ENCODE peak calls at places on chromosomes 6 and 20, in seven cellular contexts. M, Z, X, G, U, F and R are unnamed samples.

GRCh38 chr6:155201461-155202226 is 62.2 kb upstream of the CLDN20 start:
- DNase-seq in X (no peak), U (no peak), F (no peak), G (no peak), Z (no peak), M (no peak), R (no peak)

GRCh38 chr6:163133017-163133416 is 281.5 kb upstream of the QKI start:
- DNase-seq in X (no peak), M (no peak), U (no peak), Z (no peak), G (no peak), F (no peak), R (no peak)

GRCh38 chr20:15005300-15005986 is 668.0 kb upstream of the FLRT3 start:
- DNase-seq in Z (no peak), F (no peak), U (no peak), X (no peak), G (peak; percentile 27), M (no peak), R (peak; percentile 58)

GRCh38 chr6:37210313-37210898 is 40.5 kb downstream of the PIM1 start:
- DNase-seq in X (peak; percentile 49), M (peak; percentile 72), G (peak; percentile 79), U (peak; percentile 84), F (peak; percentile 77), Z (peak; percentile 91), R (peak; percentile 81)

GRCh38 chr20:19099586-19100555 is 112.6 kb upstream of the SLC24A3 start:
- DNase-seq in G (no peak), F (no peak), M (no peak), U (peak; percentile 55), Z (no peak), X (no peak), R (no peak)

GRCh38 chr6:87832025-87832825 is 130.2 kb upstream of the AKIRIN2 start:
- DNase-seq in U (no peak), X (no peak), Z (no peak), M (no peak), G (no peak), F (peak; percentile 28), R (no peak)

GRCh38 chr6:73739097-73739496 is 43.1 kb downstream of the CD109 start:
- DNase-seq in X (peak; percentile 3), U (no peak), Z (no peak), M (no peak), F (peak; percentile 35), G (no peak), R (peak; percentile 66)

GRCh38 chr6:111872521-111873177 is 603 bp downstream of the FYN start:
- DNase-seq in Z (peak; percentile 43), G (no peak), F (peak; percentile 70), U (peak; percentile 34), M (peak; percentile 28), X (no peak), R (no peak)

GRCh38 chr6:109315331-109316129 is 66.7 kb downstream of the CD164 start:
- DNase-seq in Z (no peak), U (no peak), M (no peak), F (no peak), X (no peak), G (peak; percentile 17), R (no peak)

GRCh38 chr20:24610341-24611115 is 141.1 kb downstream of the SYNDIG1 start:
- DNase-seq in M (no peak), U (no peak), G (no peak), F (no peak), X (no peak), Z (no peak), R (no peak)
- TF ChIP-seq EP300 in M (no peak), U (no peak), G (no peak), F (no peak), X (no peak), Z (no peak), R (no peak)

GRCh38 chr6:159645659-159646058 is 47.4 kb downstream of the SOD2 start:
- DNase-seq in X (no peak), Z (no peak), G (no peak), M (no peak), U (no peak), F (no peak), R (no peak)

GRCh38 chr6:159640322-159640721 is 52.7 kb downstream of the SOD2 start:
- DNase-seq in U (no peak), F (no peak), X (no peak), M (no peak), G (no peak), Z (no peak), R (no peak)

GRCh38 chr6:159642995-159643394 is 50.0 kb downstream of the SOD2 start:
- DNase-seq in F (no peak), X (no peak), U (no peak), Z (no peak), G (no peak), M (no peak), R (no peak)

GRCh38 chr6:159646136-159646535 is 46.9 kb downstream of the SOD2 start:
- DNase-seq in G (no peak), Z (no peak), F (no peak), U (no peak), M (no peak), X (no peak), R (no peak)

GRCh38 chr6:159640722-159641482 is 52.1 kb downstream of the SOD2 start:
- DNase-seq in G (no peak), U (no peak), M (no peak), Z (no peak), X (no peak), F (no peak), R (no peak)
- TF ChIP-seq EP300 in G (no peak), U (no peak), M (no peak), Z (no peak), X (no peak), F (no peak), R (no peak)

DNA sequence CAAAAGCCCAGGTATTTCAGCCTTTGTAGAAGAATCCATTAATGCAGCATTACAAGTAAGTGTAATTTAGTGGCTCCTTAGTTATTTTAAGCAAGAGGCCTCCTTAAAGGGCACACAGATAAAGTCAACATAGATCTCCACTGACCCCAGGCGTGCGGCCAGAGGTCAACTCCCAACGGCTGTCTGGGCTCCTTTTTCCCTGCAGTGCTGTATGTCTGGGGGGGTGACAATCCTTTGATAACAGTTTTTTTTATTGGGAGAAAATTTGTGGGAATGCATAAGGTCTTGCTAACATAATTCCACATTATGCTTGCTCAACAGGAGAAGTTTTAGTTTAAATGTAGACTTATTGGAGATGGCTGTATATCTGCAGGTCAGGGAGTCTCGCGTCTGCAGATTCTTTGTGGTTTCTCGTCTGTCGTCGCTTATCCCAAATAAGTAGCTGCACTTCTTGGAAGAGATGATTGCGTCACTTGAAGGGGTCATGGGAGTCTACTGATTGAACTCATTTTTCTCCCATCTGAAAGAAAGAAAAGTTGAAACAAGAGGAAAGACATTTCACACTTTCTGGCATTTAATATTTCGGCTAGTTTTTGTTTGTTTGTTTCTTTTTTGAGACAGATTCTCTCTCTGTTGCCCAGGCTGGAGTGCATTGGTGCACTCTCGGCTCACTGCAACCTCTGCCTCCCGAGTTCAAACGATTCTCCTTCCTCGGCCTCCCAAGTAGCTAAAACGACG is 151.7 kb upstream of the AKAP12 start:
- DNase-seq in M (peak; percentile 63), U (no peak), F (no peak), G (no peak), X (no peak), Z (peak; percentile 57), R (peak; percentile 21)
- TF ChIP-seq EP300 in M (no peak), U (no peak), F (no peak), G (no peak), X (no peak), Z (peak; percentile 58), R (no peak)

GRCh38 chr6:44918893-44919292 is 409.2 kb upstream of the RUNX2 start:
- DNase-seq in X (no peak), M (no peak), Z (no peak), G (no peak), F (no peak), U (no peak), R (no peak)

GRCh38 chr6:44921787-44922186 is 406.3 kb upstream of the RUNX2 start:
- DNase-seq in Z (no peak), F (peak; percentile 46), X (no peak), M (no peak), G (peak; percentile 60), U (no peak), R (peak; percentile 63)

GRCh38 chr6:44915111-44915510 is 413.0 kb upstream of the RUNX2 start:
- DNase-seq in G (no peak), F (no peak), Z (no peak), U (no peak), M (no peak), X (no peak), R (no peak)

GRCh38 chr6:44920952-44921491 is 407.1 kb upstream of the RUNX2 start:
- DNase-seq in Z (no peak), G (no peak), F (no peak), X (no peak), M (no peak), U (no peak), R (peak; percentile 81)

DNA sequence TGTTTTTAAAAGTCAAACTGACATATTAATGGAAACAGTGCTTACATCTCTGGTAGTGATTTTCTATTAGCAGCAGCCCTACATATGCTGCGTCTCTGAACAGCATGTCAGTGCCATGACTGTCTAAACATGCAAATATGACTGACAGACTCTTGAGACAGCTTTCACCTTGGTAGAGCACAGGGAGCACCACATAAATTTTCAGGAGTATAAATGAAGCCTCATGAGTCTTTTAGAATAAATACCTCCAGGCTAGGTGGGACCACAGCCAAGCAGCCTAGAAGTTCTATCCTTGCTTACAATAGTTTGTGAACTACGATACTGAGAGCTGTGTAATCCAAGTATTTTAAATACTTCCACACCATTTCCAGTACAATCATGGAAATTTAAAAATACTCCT is 410.7 kb upstream of the RUNX2 start:
- DNase-seq in X (no peak), G (no peak), U (no peak), M (no peak), F (no peak), Z (no peak), R (no peak)
- TF ChIP-seq EP300 in X (no peak), G (no peak), U (no peak), M (no peak), F (no peak), Z (no peak), R (no peak)

GRCh38 chr20:31708839-31709534 is 13.7 kb downstream of the BCL2L1 start:
- DNase-seq in Z (no peak), M (no peak), U (no peak), G (peak; percentile 57), F (no peak), X (no peak), R (no peak)

GRCh38 chr20:31709939-31710338 is 12.7 kb downstream of the BCL2L1 start:
- DNase-seq in U (no peak), F (no peak), Z (no peak), M (no peak), X (no peak), G (no peak), R (peak; percentile 67)

GRCh38 chr20:31706607-31707257 is 15.9 kb downstream of the BCL2L1 start:
- DNase-seq in U (no peak), G (no peak), Z (no peak), X (no peak), M (no peak), F (no peak), R (peak; percentile 97)

GRCh38 chr20:31707258-31707615 is 15.4 kb downstream of the BCL2L1 start:
- DNase-seq in U (no peak), G (no peak), Z (no peak), F (no peak), M (no peak), X (no peak), R (no peak)

GRCh38 chr20:31707994-31708744 is 14.5 kb downstream of the BCL2L1 start:
- DNase-seq in F (no peak), M (no peak), Z (peak; percentile 33), X (no peak), G (peak; percentile 80), U (peak; percentile 83), R (no peak)
- TF ChIP-seq EP300 in F (no peak), M (no peak), Z (peak; percentile 20), X (no peak), G (no peak), U (no peak), R (no peak)